ENCODE peak calls at places on chromosomes 5 and 9, in ten cellular contexts. One of them, this sample, is unnamed.

GRCh38 chr5:59790399-59791130 is 103.0 kb downstream of the PDE4D start:
- DNase-seq in transverse colon: no peak
- DNase-seq in upper lobe of left lung: no peak
- DNase-seq in GM12878: no peak
- DNase-seq in suprapubic skin: no peak
- DNase-seq in HepG2: no peak
- DNase-seq in sigmoid colon: peak
- DNase-seq in K562: no peak
- DNase-seq in esophagus muscularis mucosa: no peak
- DNase-seq in H1: no peak
- DNase-seq in this sample: no peak

GRCh38 chr9:91207889-91208651 is 153.6 kb downstream of the AUH start:
- DNase-seq in transverse colon: no peak
- DNase-seq in upper lobe of left lung: no peak
- DNase-seq in GM12878: peak
- DNase-seq in suprapubic skin: no peak
- DNase-seq in HepG2: peak
- DNase-seq in sigmoid colon: no peak
- DNase-seq in K562: no peak
- DNase-seq in esophagus muscularis mucosa: no peak
- DNase-seq in H1: no peak
- DNase-seq in this sample: no peak

GRCh38 chr5:73902327-73903051 is 276.5 kb downstream of the ARHGEF28 start:
- DNase-seq in transverse colon: no peak
- DNase-seq in upper lobe of left lung: no peak
- DNase-seq in GM12878: peak
- DNase-seq in suprapubic skin: no peak
- DNase-seq in HepG2: peak
- DNase-seq in sigmoid colon: no peak
- DNase-seq in K562: peak
- DNase-seq in esophagus muscularis mucosa: no peak
- DNase-seq in H1: no peak
- DNase-seq in this sample: no peak

GRCh38 chr9:80796662-80797426 is 892.5 kb downstream of the TLE1 start:
- DNase-seq in transverse colon: no peak
- DNase-seq in upper lobe of left lung: no peak
- DNase-seq in GM12878: no peak
- DNase-seq in suprapubic skin: no peak
- DNase-seq in HepG2: no peak
- DNase-seq in sigmoid colon: peak
- DNase-seq in K562: no peak
- DNase-seq in esophagus muscularis mucosa: no peak
- DNase-seq in H1: no peak
- DNase-seq in this sample: no peak

GRCh38 chr9:28031521-28032177 is 458.4 kb upstream of the C9orf72 start:
- DNase-seq in transverse colon: no peak
- DNase-seq in upper lobe of left lung: no peak
- DNase-seq in GM12878: no peak
- DNase-seq in suprapubic skin: no peak
- DNase-seq in HepG2: no peak
- DNase-seq in sigmoid colon: no peak
- DNase-seq in K562: no peak
- DNase-seq in esophagus muscularis mucosa: no peak
- DNase-seq in H1: no peak
- DNase-seq in this sample: no peak

GRCh38 chr9:16417749-16418148 is 452.7 kb downstream of the BNC2 start:
- DNase-seq in transverse colon: no peak
- DNase-seq in upper lobe of left lung: no peak
- DNase-seq in GM12878: no peak
- DNase-seq in suprapubic skin: no peak
- DNase-seq in HepG2: no peak
- DNase-seq in sigmoid colon: no peak
- DNase-seq in K562: no peak
- DNase-seq in esophagus muscularis mucosa: peak
- DNase-seq in H1: no peak
- DNase-seq in this sample: no peak

GRCh38 chr5:88825782-88826110 is 57.2 kb downstream of the MEF2C start:
- DNase-seq in transverse colon: no peak
- DNase-seq in upper lobe of left lung: no peak
- DNase-seq in GM12878: no peak
- DNase-seq in suprapubic skin: no peak
- DNase-seq in HepG2: no peak
- DNase-seq in sigmoid colon: no peak
- DNase-seq in K562: no peak
- DNase-seq in esophagus muscularis mucosa: no peak
- DNase-seq in H1: no peak
- DNase-seq in this sample: no peak

GRCh38 chr9:114592356-114592755 is 4.8 kb downstream of the ATP6V1G1 start:
- DNase-seq in transverse colon: peak
- DNase-seq in upper lobe of left lung: peak
- DNase-seq in GM12878: no peak
- DNase-seq in suprapubic skin: no peak
- DNase-seq in HepG2: no peak
- DNase-seq in sigmoid colon: no peak
- DNase-seq in K562: no peak
- DNase-seq in esophagus muscularis mucosa: no peak
- DNase-seq in H1: no peak
- DNase-seq in this sample: no peak

GRCh38 chr9:15370496-15371464 is 51.9 kb upstream of the SNAPC3 start:
- DNase-seq in transverse colon: no peak
- DNase-seq in upper lobe of left lung: no peak
- DNase-seq in GM12878: no peak
- DNase-seq in suprapubic skin: no peak
- DNase-seq in HepG2: no peak
- DNase-seq in sigmoid colon: no peak
- DNase-seq in K562: peak
- DNase-seq in esophagus muscularis mucosa: peak
- DNase-seq in H1: no peak
- DNase-seq in this sample: no peak

GRCh38 chr5:100456615-100457014 is 78.6 kb upstream of the FAM174A start:
- DNase-seq in transverse colon: no peak
- DNase-seq in upper lobe of left lung: no peak
- DNase-seq in GM12878: no peak
- DNase-seq in suprapubic skin: no peak
- DNase-seq in HepG2: no peak
- DNase-seq in sigmoid colon: no peak
- DNase-seq in K562: no peak
- DNase-seq in esophagus muscularis mucosa: no peak
- DNase-seq in H1: no peak
- DNase-seq in this sample: no peak

GRCh38 chr5:148957591-148958202 is 105.2 kb downstream of the SH3TC2 start:
- DNase-seq in transverse colon: peak
- DNase-seq in upper lobe of left lung: peak
- DNase-seq in GM12878: no peak
- DNase-seq in suprapubic skin: no peak
- DNase-seq in HepG2: peak
- DNase-seq in sigmoid colon: no peak
- DNase-seq in K562: peak
- DNase-seq in esophagus muscularis mucosa: no peak
- DNase-seq in H1: peak
- DNase-seq in this sample: peak

GRCh38 chr5:149320791-149321330 is 24.4 kb upstream of the GRPEL2 start:
- DNase-seq in transverse colon: peak
- DNase-seq in upper lobe of left lung: peak
- DNase-seq in GM12878: no peak
- DNase-seq in suprapubic skin: no peak
- DNase-seq in HepG2: peak
- DNase-seq in sigmoid colon: peak
- DNase-seq in K562: peak
- DNase-seq in esophagus muscularis mucosa: no peak
- DNase-seq in H1: no peak
- DNase-seq in this sample: peak

GRCh38 chr9:130207241-130207992 is 35.2 kb downstream of the NCS1 start:
- DNase-seq in transverse colon: no peak
- DNase-seq in upper lobe of left lung: no peak
- DNase-seq in GM12878: no peak
- DNase-seq in suprapubic skin: no peak
- DNase-seq in HepG2: no peak
- DNase-seq in sigmoid colon: peak
- DNase-seq in K562: no peak
- DNase-seq in esophagus muscularis mucosa: no peak
- DNase-seq in H1: peak
- DNase-seq in this sample: no peak

GRCh38 chr5:67696446-67696845 is 499.8 kb upstream of the CD180 start:
- DNase-seq in transverse colon: no peak
- DNase-seq in upper lobe of left lung: no peak
- DNase-seq in GM12878: no peak
- DNase-seq in suprapubic skin: no peak
- DNase-seq in HepG2: no peak
- DNase-seq in sigmoid colon: no peak
- DNase-seq in K562: no peak
- DNase-seq in esophagus muscularis mucosa: no peak
- DNase-seq in H1: no peak
- DNase-seq in this sample: no peak

GRCh38 chr5:76290321-76290757 is 112.7 kb upstream of the IQGAP2 start:
- DNase-seq in transverse colon: no peak
- DNase-seq in upper lobe of left lung: no peak
- DNase-seq in GM12878: no peak
- DNase-seq in suprapubic skin: no peak
- DNase-seq in HepG2: no peak
- DNase-seq in sigmoid colon: no peak
- DNase-seq in K562: no peak
- DNase-seq in esophagus muscularis mucosa: no peak
- DNase-seq in H1: no peak
- DNase-seq in this sample: peak

GRCh38 chr5:126866837-126867236 is 89.9 kb downstream of the LMNB1 start:
- DNase-seq in transverse colon: no peak
- DNase-seq in upper lobe of left lung: no peak
- DNase-seq in GM12878: no peak
- DNase-seq in suprapubic skin: no peak
- DNase-seq in HepG2: no peak
- DNase-seq in sigmoid colon: no peak
- DNase-seq in K562: no peak
- DNase-seq in esophagus muscularis mucosa: peak
- DNase-seq in H1: peak
- DNase-seq in this sample: no peak

GRCh38 chr9:76817489-76817888 is 53.3 kb downstream of the PCA3 start:
- DNase-seq in transverse colon: no peak
- DNase-seq in upper lobe of left lung: no peak
- DNase-seq in GM12878: no peak
- DNase-seq in suprapubic skin: no peak
- DNase-seq in HepG2: no peak
- DNase-seq in sigmoid colon: no peak
- DNase-seq in K562: no peak
- DNase-seq in esophagus muscularis mucosa: no peak
- DNase-seq in H1: no peak
- DNase-seq in this sample: no peak

GRCh38 chr5:463952-464351 is 21.0 kb downstream of the EXOC3 start:
- DNase-seq in transverse colon: peak
- DNase-seq in upper lobe of left lung: peak
- DNase-seq in GM12878: no peak
- DNase-seq in suprapubic skin: peak
- DNase-seq in HepG2: no peak
- DNase-seq in sigmoid colon: peak
- DNase-seq in K562: no peak
- DNase-seq in esophagus muscularis mucosa: no peak
- DNase-seq in H1: no peak
- DNase-seq in this sample: no peak
- TF ChIP-seq POLR2AphosphoS5 in transverse colon: no peak
- TF ChIP-seq POLR2AphosphoS5 in upper lobe of left lung: no peak
- TF ChIP-seq POLR2AphosphoS5 in GM12878: peak
- TF ChIP-seq POLR2AphosphoS5 in suprapubic skin: no peak
- TF ChIP-seq POLR2AphosphoS5 in HepG2: no peak
- TF ChIP-seq POLR2AphosphoS5 in sigmoid colon: no peak
- TF ChIP-seq POLR2AphosphoS5 in K562: no peak
- TF ChIP-seq POLR2AphosphoS5 in esophagus muscularis mucosa: no peak
- TF ChIP-seq POLR2AphosphoS5 in H1: no peak
- TF ChIP-seq POLR2AphosphoS5 in this sample: no peak

GRCh38 chr5:163566678-163567077 is 61.3 kb downstream of the MAT2B start:
- DNase-seq in transverse colon: no peak
- DNase-seq in upper lobe of left lung: no peak
- DNase-seq in GM12878: no peak
- DNase-seq in suprapubic skin: no peak
- DNase-seq in HepG2: no peak
- DNase-seq in sigmoid colon: no peak
- DNase-seq in K562: no peak
- DNase-seq in esophagus muscularis mucosa: no peak
- DNase-seq in H1: no peak
- DNase-seq in this sample: no peak

GRCh38 chr5:163567811-163568210 is 62.4 kb downstream of the MAT2B start:
- DNase-seq in transverse colon: no peak
- DNase-seq in upper lobe of left lung: no peak
- DNase-seq in GM12878: no peak
- DNase-seq in suprapubic skin: no peak
- DNase-seq in HepG2: no peak
- DNase-seq in sigmoid colon: no peak
- DNase-seq in K562: no peak
- DNase-seq in esophagus muscularis mucosa: no peak
- DNase-seq in H1: no peak
- DNase-seq in this sample: no peak

GRCh38 chr5:163565492-163565891 is 60.1 kb downstream of the MAT2B start:
- DNase-seq in transverse colon: no peak
- DNase-seq in upper lobe of left lung: no peak
- DNase-seq in GM12878: no peak
- DNase-seq in suprapubic skin: no peak
- DNase-seq in HepG2: no peak
- DNase-seq in sigmoid colon: no peak
- DNase-seq in K562: no peak
- DNase-seq in esophagus muscularis mucosa: no peak
- DNase-seq in H1: no peak
- DNase-seq in this sample: no peak

GRCh38 chr5:163564321-163564924 is 59.0 kb downstream of the MAT2B start:
- DNase-seq in transverse colon: peak
- DNase-seq in upper lobe of left lung: peak
- DNase-seq in GM12878: peak
- DNase-seq in suprapubic skin: no peak
- DNase-seq in HepG2: peak
- DNase-seq in sigmoid colon: no peak
- DNase-seq in K562: peak
- DNase-seq in esophagus muscularis mucosa: no peak
- DNase-seq in H1: peak
- DNase-seq in this sample: peak

GRCh38 chr5:163565931-163566608 is 60.7 kb downstream of the MAT2B start:
- DNase-seq in transverse colon: peak
- DNase-seq in upper lobe of left lung: peak
- DNase-seq in GM12878: peak
- DNase-seq in suprapubic skin: no peak
- DNase-seq in HepG2: peak
- DNase-seq in sigmoid colon: no peak
- DNase-seq in K562: no peak
- DNase-seq in esophagus muscularis mucosa: no peak
- DNase-seq in H1: peak
- DNase-seq in this sample: peak
- TF ChIP-seq EP300 in transverse colon: no peak
- TF ChIP-seq EP300 in upper lobe of left lung: no peak
- TF ChIP-seq EP300 in GM12878: no peak
- TF ChIP-seq EP300 in suprapubic skin: no peak
- TF ChIP-seq EP300 in HepG2: peak
- TF ChIP-seq EP300 in sigmoid colon: no peak
- TF ChIP-seq EP300 in K562: no peak
- TF ChIP-seq EP300 in esophagus muscularis mucosa: no peak
- TF ChIP-seq EP300 in H1: no peak
- TF ChIP-seq EP300 in this sample: no peak

GRCh38 chr5:72108200-72109050 is 1.1 kb downstream of the MAP1B start:
- DNase-seq in transverse colon: peak
- DNase-seq in upper lobe of left lung: peak
- DNase-seq in GM12878: no peak
- DNase-seq in suprapubic skin: peak
- DNase-seq in HepG2: peak
- DNase-seq in sigmoid colon: peak
- DNase-seq in K562: peak
- DNase-seq in esophagus muscularis mucosa: no peak
- DNase-seq in H1: peak
- DNase-seq in this sample: no peak
- TF ChIP-seq POLR2A in transverse colon: no peak
- TF ChIP-seq POLR2A in upper lobe of left lung: no peak
- TF ChIP-seq POLR2A in GM12878: no peak
- TF ChIP-seq POLR2A in suprapubic skin: no peak
- TF ChIP-seq POLR2A in HepG2: no peak
- TF ChIP-seq POLR2A in sigmoid colon: no peak
- TF ChIP-seq POLR2A in K562: peak
- TF ChIP-seq POLR2A in esophagus muscularis mucosa: no peak
- TF ChIP-seq POLR2A in H1: peak
- TF ChIP-seq POLR2A in this sample: no peak

GRCh38 chr9:134424818-134425217 is 98.6 kb downstream of the RXRA start:
- DNase-seq in transverse colon: no peak
- DNase-seq in upper lobe of left lung: no peak
- DNase-seq in GM12878: no peak
- DNase-seq in suprapubic skin: no peak
- DNase-seq in HepG2: no peak
- DNase-seq in sigmoid colon: no peak
- DNase-seq in K562: no peak
- DNase-seq in esophagus muscularis mucosa: no peak
- DNase-seq in H1: no peak
- DNase-seq in this sample: no peak
- TF ChIP-seq POLR2AphosphoS5 in transverse colon: no peak
- TF ChIP-seq POLR2AphosphoS5 in upper lobe of left lung: no peak
- TF ChIP-seq POLR2AphosphoS5 in GM12878: no peak
- TF ChIP-seq POLR2AphosphoS5 in suprapubic skin: no peak
- TF ChIP-seq POLR2AphosphoS5 in HepG2: no peak
- TF ChIP-seq POLR2AphosphoS5 in sigmoid colon: no peak
- TF ChIP-seq POLR2AphosphoS5 in K562: no peak
- TF ChIP-seq POLR2AphosphoS5 in esophagus muscularis mucosa: no peak
- TF ChIP-seq POLR2AphosphoS5 in H1: no peak
- TF ChIP-seq POLR2AphosphoS5 in this sample: no peak